ENCODE peak calls at places on chromosome 20, in nine cellular contexts. T is right lobe of liver, Y is NB4, A is fibroblast of pulmonary artery, G is heart right ventricle, D is stomach, B is brain microvascular endothelial cell, V is ascending aorta, Q is neuronal stem cell. Z is an unnamed sample.

GRCh38 chr20:56736285-56736857 is 107.3 kb downstream of the TFAP2C start:
- DNase-seq in Y (no peak), D (no peak), G (no peak), Q (peak; percentile 51), T (no peak), A (no peak), B (no peak), V (no peak), Z (no peak)

GRCh38 chr20:37298190-37298939 is 8.9 kb downstream of the MANBAL start:
- DNase-seq in B (peak; percentile 32), V (no peak), Q (no peak), T (no peak), D (peak; percentile 26), G (no peak), Y (peak; percentile 85), A (peak; percentile 73), Z (peak; percentile 43)

GRCh38 chr20:46809961-46810360 is 84.7 kb upstream of the EYA2 start:
- DNase-seq in Y (no peak), B (no peak), V (no peak), D (no peak), T (no peak), G (no peak), A (no peak), Q (no peak), Z (no peak)

GRCh38 chr20:3826420-3826819 is 6.1 kb downstream of the AP5S1 start:
- DNase-seq in Y (peak; percentile 91), A (no peak), V (no peak), T (no peak), Q (no peak), D (no peak), B (no peak), G (no peak), Z (no peak)

GRCh38 chr20:36251426-36251825 is 15.1 kb downstream of the AAR2 start:
- DNase-seq in D (no peak), V (no peak), Y (no peak), Q (no peak), B (no peak), T (no peak), G (no peak), A (no peak), Z (no peak)

GRCh38 chr20:36093025-36093803 is 61.3 kb upstream of the EPB41L1 start:
- DNase-seq in D (peak; percentile 83), Y (peak; percentile 48), A (peak; percentile 46), B (peak; percentile 41), T (no peak), Q (no peak), G (peak; percentile 51), V (peak; percentile 79), Z (no peak)

GRCh38 chr20:9417665-9418064 is 96.7 kb upstream of the LAMP5 start:
- DNase-seq in Q (no peak), T (no peak), V (no peak), Y (no peak), G (no peak), A (no peak), D (no peak), B (no peak), Z (peak; percentile 17)

GRCh38 chr20:10368702-10369041 is 65.3 kb downstream of the MKKS start:
- DNase-seq in B (no peak), V (no peak), Y (no peak), T (no peak), D (no peak), G (no peak), Q (no peak), A (no peak), Z (no peak)

GRCh38 chr20:16526433-16527380 is 46.5 kb downstream of the KIF16B start:
- DNase-seq in V (no peak), D (no peak), T (no peak), A (no peak), B (no peak), G (no peak), Q (no peak), Y (no peak), Z (no peak)

GRCh38 chr20:46832555-46832954 is 62.1 kb upstream of the EYA2 start:
- DNase-seq in G (no peak), Q (no peak), Y (no peak), T (no peak), B (no peak), D (no peak), V (no peak), A (no peak), Z (no peak)

GRCh38 chr20:33279261-33279910 is 3.6 kb upstream of the BPIFB1 start:
- DNase-seq in T (no peak), D (no peak), V (no peak), G (no peak), A (no peak), Y (no peak), Q (no peak), B (no peak), Z (no peak)

GRCh38 chr20:61876931-61877330 is 188.8 kb downstream of the TAF4 start:
- DNase-seq in Q (no peak), B (no peak), D (no peak), Y (no peak), V (no peak), G (no peak), T (no peak), A (no peak), Z (no peak)

GRCh38 chr20:61873651-61874420 is 191.8 kb downstream of the TAF4 start:
- DNase-seq in Q (no peak), G (peak; percentile 7), B (no peak), D (no peak), Y (no peak), V (no peak), T (no peak), A (no peak), Z (no peak)

GRCh38 chr20:61875996-61876395 is 189.7 kb downstream of the TAF4 start:
- DNase-seq in T (no peak), B (no peak), Q (no peak), D (no peak), V (no peak), G (no peak), A (no peak), Y (no peak), Z (no peak)

GRCh38 chr20:61874421-61875068 is 191.1 kb downstream of the TAF4 start:
- DNase-seq in A (no peak), Y (peak; percentile 48), Q (peak; percentile 30), B (no peak), D (no peak), T (no peak), G (peak; percentile 33), V (no peak), Z (no peak)

DNA sequence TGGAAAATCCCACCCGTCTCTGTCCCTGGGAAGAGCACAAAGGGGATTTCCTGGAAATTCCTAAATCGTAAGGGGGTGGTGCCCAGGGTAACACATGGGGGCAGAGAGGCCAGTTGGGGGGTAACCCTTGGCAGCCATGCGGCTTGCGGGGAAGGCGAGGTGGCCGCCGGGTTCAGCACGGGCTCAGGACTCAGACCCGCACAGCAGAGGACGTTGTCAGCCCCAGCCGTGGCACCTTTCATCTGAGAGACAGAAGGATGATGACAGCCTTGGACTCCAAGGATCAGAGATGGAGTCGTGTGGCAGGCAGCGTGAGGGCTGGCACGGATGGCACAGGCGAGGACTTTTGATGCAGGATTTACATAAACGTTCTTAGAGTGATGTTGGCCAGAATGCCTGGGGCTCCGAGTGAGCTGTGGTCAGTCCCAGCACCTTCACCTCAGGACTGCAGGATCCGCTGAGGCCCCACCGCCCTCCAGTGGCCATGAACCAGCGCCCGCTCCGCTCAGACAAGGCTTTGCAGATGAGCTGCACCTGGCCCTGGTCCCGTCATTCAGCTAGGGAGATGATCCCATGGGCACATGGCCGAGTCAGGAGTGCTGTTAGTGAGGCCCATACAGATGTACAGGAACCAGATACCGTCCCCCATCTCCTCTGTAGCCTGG is 190.3 kb downstream of the TAF4 start:
- DNase-seq in D (no peak), G (peak; percentile 4), A (no peak), Q (no peak), B (no peak), T (no peak), Y (no peak), V (no peak), Z (no peak)
- H3K4me3 ChIP-seq in D (no peak overlapping the region), G (no peak overlapping the region), A (no peak overlapping the region), Q (no peak overlapping the region), B (no peak overlapping the region), T (no peak overlapping the region), Y (no peak overlapping the region), V (no peak overlapping the region), Z (no peak overlapping the region)

GRCh38 chr20:20781029-20781428 is 68.6 kb upstream of the RALGAPA2 start:
- DNase-seq in Y (peak; percentile 43), A (no peak), G (no peak), D (no peak), B (no peak), V (no peak), Q (no peak), T (no peak), Z (no peak)
- H3K4me3 ChIP-seq in Y (peak overlapping the region; percentile 11), A (no peak overlapping the region), G (no peak overlapping the region), D (no peak overlapping the region), B (no peak overlapping the region), V (no peak overlapping the region), Q (no peak overlapping the region), T (no peak overlapping the region), Z (no peak overlapping the region)

GRCh38 chr20:58130574-58130973 is 97.9 kb downstream of the ANKRD60 start:
- DNase-seq in Q (peak; percentile 20), T (no peak), B (no peak), Y (no peak), D (no peak), G (no peak), A (no peak), V (no peak), Z (no peak)
- H3K4me3 ChIP-seq in Q (no peak overlapping the region), T (no peak overlapping the region), B (no peak overlapping the region), Y (no peak overlapping the region), D (no peak overlapping the region), G (no peak overlapping the region), A (no peak overlapping the region), V (no peak overlapping the region), Z (no peak overlapping the region)

GRCh38 chr20:45501600-45501999 is 13.8 kb downstream of the SPINT3 start:
- DNase-seq in Q (no peak), T (no peak), D (no peak), G (no peak), B (no peak), Y (no peak), A (no peak), V (no peak), Z (no peak)

GRCh38 chr20:45497971-45498494 is 17.4 kb downstream of the SPINT3 start:
- DNase-seq in A (no peak), D (no peak), B (no peak), Y (no peak), T (no peak), G (no peak), Q (no peak), V (no peak), Z (no peak)

GRCh38 chr20:45503430-45503829 is 12.0 kb downstream of the SPINT3 start:
- DNase-seq in T (no peak), A (no peak), V (no peak), D (no peak), Q (no peak), Y (no peak), G (no peak), B (no peak), Z (no peak)

GRCh38 chr20:45502561-45502960 is 12.9 kb downstream of the SPINT3 start:
- DNase-seq in Q (no peak), G (no peak), Y (no peak), D (no peak), T (no peak), V (no peak), B (no peak), A (no peak), Z (no peak)

GRCh38 chr20:45500022-45500421 is 15.4 kb downstream of the SPINT3 start:
- DNase-seq in A (no peak), B (no peak), G (no peak), Q (no peak), V (no peak), D (no peak), Y (no peak), T (peak; percentile 85), Z (no peak)
- H3K4me3 ChIP-seq in A (no peak overlapping the region), B (no peak overlapping the region), G (no peak overlapping the region), Q (no peak overlapping the region), V (no peak overlapping the region), D (no peak overlapping the region), Y (no peak overlapping the region), T (no peak overlapping the region), Z (no peak overlapping the region)

GRCh38 chr20:31607640-31608255 is 2.7 kb downstream of the ID1 start:
- DNase-seq in D (no peak), Y (no peak), A (peak; percentile 65), G (no peak), B (no peak), Q (no peak), T (no peak), V (no peak), Z (no peak)
- H3K4me3 ChIP-seq in D (peak overlapping the region; percentile 85), Y (no peak overlapping the region), A (peak overlapping the region; percentile 97), G (peak overlapping the region; percentile 89), B (peak overlapping the region; percentile 94), Q (no peak overlapping the region), T (peak overlapping the region; percentile 96), V (peak overlapping the region; percentile 83), Z (peak overlapping the region; percentile 97)

Z was measured in skeletal muscle cell.